ENCODE peak calls at places on chromosomes 6 and 20, in seven cellular contexts. X is aorta; Q is CD8-positive, alpha-beta memory T cell; Y is stomach; H is HL-60; W is dorsolateral prefrontal cortex; A is heart right ventricle. F is an unnamed sample.

GRCh38 chr6:17923401-17923863 is 64.0 kb downstream of the KIF13A start:
- DNase-seq in X (no peak), A (no peak), Q (no peak), W (no peak), H (no peak), Y (no peak), F (no peak)

GRCh38 chr6:56744528-56744927 is 101.8 kb upstream of the DST start:
- DNase-seq in Y (no peak), Q (no peak), W (no peak), A (no peak), X (no peak), H (no peak), F (no peak)

GRCh38 chr6:10598084-10598960 is 77.2 kb downstream of the GCNT2 start:
- DNase-seq in H (peak), A (no peak), Q (no peak), Y (no peak), X (no peak), W (no peak), F (no peak)

GRCh38 chr6:84426002-84426705 is 198.7 kb upstream of the CEP162 start:
- DNase-seq in W (no peak), A (no peak), X (no peak), Q (no peak), H (no peak), Y (no peak), F (peak)

GRCh38 chr20:33811763-33812672 is 870 bp downstream of the CHMP4B start:
- DNase-seq in A (peak), H (peak), Q (peak), W (no peak), Y (peak), X (peak), F (peak)

GRCh38 chr6:134875367-134875766 is 74.5 kb downstream of the ALDH8A1 start:
- DNase-seq in Y (no peak), Q (no peak), H (peak), A (no peak), W (no peak), X (no peak), F (no peak)

GRCh38 chr6:7975764-7976146 is 65.2 kb upstream of the TXNDC5 start:
- DNase-seq in X (no peak), W (no peak), Y (peak), A (peak), Q (no peak), H (no peak), F (no peak)

GRCh38 chr6:373773-374724 is 17.5 kb upstream of the IRF4 start:
- DNase-seq in X (no peak), A (no peak), W (no peak), Q (no peak), Y (no peak), H (no peak), F (no peak)

GRCh38 chr20:33568378-33569289 is 78.7 kb downstream of the CBFA2T2 start:
- DNase-seq in Y (no peak), H (no peak), A (peak), X (no peak), W (peak), Q (no peak), F (peak)

DNA sequence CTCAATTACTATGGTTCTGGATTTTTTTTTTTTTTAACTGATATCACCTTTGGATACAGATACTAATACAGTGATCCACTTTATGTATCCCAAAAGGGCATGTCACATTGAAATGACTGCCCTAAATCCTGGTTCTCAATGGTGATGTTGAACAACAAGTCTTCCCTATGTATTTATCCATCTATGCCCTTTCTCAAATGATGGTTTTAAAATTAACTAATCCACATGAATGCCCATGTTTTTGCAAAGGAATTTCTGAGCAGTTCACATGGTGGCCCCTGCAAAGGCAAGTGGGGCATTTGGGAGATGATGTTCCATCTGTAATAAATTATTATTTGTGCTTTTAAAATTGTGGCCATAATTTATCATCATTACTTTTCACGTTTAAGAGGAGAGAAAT is 2.7 kb downstream of the ADGRB3 start:
- DNase-seq in W (no peak), H (no peak), A (no peak), Y (no peak), Q (no peak), X (no peak), F (no peak)
- H3K27ac ChIP-seq in W (peak), H (no peak), A (no peak), Y (no peak), Q (no peak), X (no peak), F (no peak)

GRCh38 chr6:106385530-106385929 is 25.0 kb downstream of the CRYBG1 start:
- DNase-seq in A (no peak), Q (no peak), Y (no peak), W (no peak), H (no peak), X (no peak), F (no peak)

GRCh38 chr6:106387875-106388274 is 27.4 kb downstream of the CRYBG1 start:
- DNase-seq in A (no peak), Y (no peak), Q (no peak), W (no peak), X (no peak), H (no peak), F (no peak)

GRCh38 chr6:106390088-106390487 is 29.6 kb downstream of the CRYBG1 start:
- DNase-seq in Y (no peak), W (no peak), Q (no peak), H (no peak), X (no peak), A (no peak), F (no peak)
- H3K27ac ChIP-seq in Y (no peak), W (no peak), Q (no peak), H (no peak), X (no peak), A (no peak), F (no peak)

GRCh38 chr6:164106345-164106769 is 691.8 kb downstream of the QKI start:
- DNase-seq in A (peak), Q (no peak), X (no peak), H (no peak), Y (no peak), W (peak), F (peak)
- H3K27ac ChIP-seq in A (peak), Q (no peak), X (no peak), H (no peak), Y (no peak), W (peak), F (no peak)

GRCh38 chr6:6713660-6714446 is 125.3 kb downstream of the LY86 start:
- DNase-seq in X (no peak), Q (no peak), A (no peak), Y (no peak), W (no peak), H (no peak), F (peak)
- H3K27ac ChIP-seq in X (no peak), Q (no peak), A (no peak), Y (peak), W (no peak), H (peak), F (peak)

DNA sequence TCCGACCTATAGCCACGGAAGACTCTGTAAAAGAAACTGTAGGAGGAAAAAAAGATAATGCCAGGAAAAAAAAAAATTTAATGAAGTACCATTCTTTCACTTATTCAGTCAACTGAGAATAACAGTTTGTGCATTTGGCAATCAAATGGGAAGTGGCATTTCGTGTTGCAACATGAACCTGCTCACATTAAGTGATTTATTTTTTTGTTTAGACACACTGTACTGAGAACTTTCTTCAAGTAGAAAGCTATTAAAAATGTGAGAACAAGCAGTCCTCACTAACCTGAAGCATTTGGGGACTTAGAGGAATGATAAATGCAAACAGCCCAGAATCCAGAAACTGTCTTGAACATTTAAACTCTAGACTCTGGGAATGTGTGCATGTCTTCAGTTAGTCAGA is 69.8 kb downstream of the SLX4IP start:
- DNase-seq in X (no peak), W (no peak), Q (no peak), Y (no peak), A (no peak), H (peak), F (no peak)
- H3K27ac ChIP-seq in X (no peak), W (peak), Q (no peak), Y (peak), A (no peak), H (peak), F (peak)

DNA sequence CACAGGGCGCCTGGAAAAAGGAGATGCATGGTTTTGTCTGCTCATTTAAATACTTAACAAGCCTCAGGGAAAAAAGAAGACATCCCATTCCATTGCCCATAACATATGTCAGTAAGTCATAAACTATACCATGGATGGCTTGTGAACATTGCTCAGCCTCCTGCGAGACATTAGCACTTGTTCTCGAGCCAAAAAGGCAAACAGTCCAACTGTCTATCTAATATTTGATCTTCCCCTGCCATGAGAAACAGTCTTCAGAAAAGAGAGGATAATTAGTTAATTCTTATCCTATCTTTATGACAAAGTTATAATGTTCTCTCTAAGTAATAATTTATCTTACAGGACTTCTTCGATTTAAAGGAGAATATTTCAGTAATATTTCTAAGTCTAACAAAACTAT is 527.3 kb downstream of the HACE1 start:
- DNase-seq in Y (no peak), A (no peak), W (no peak), X (no peak), H (no peak), Q (no peak), F (no peak)
- H3K27ac ChIP-seq in Y (no peak), A (no peak), W (no peak), X (no peak), H (no peak), Q (no peak), F (no peak)